ENCODE peak calls at places on chromosome 10, in ten cellular contexts. O, S, R, J, F, G, B, I, X and W are unnamed samples.

GRCh38 chr10:50809596-50809995 is 69.9 kb downstream of the ASAH2B start:
- DNase-seq in O (no peak), S (no peak), R (no peak), J (no peak), F (no peak), G (peak), B (no peak), I (no peak), X (peak), W (no peak)

GRCh38 chr10:121440461-121440860 is 157.8 kb downstream of the FGFR2 start:
- DNase-seq in O (no peak), S (no peak), R (no peak), J (no peak), F (no peak), G (no peak), B (no peak), I (no peak), X (no peak), W (no peak)

GRCh38 chr10:116850058-116850611 is 836 bp downstream of the ENO4 start:
- DNase-seq in O (no peak), S (no peak), R (no peak), J (no peak), F (no peak), G (no peak), B (no peak), I (no peak), X (peak), W (no peak)

GRCh38 chr10:19819419-19820033 is 3.3 kb downstream of the PLXDC2 start:
- DNase-seq in O (peak), S (no peak), R (peak), J (peak), F (peak), G (peak), B (no peak), I (no peak), X (peak), W (peak)

GRCh38 chr10:116688241-116688711 is 54.1 kb downstream of the HSPA12A start:
- DNase-seq in O (peak), S (no peak), R (no peak), J (no peak), F (no peak), G (peak), B (no peak), I (no peak), X (peak), W (no peak)

GRCh38 chr10:114758331-114758730 is 63.2 kb upstream of the FHIP2A start:
- DNase-seq in O (peak), S (no peak), R (no peak), J (no peak), F (no peak), G (no peak), B (no peak), I (no peak), X (peak), W (no peak)

GRCh38 chr10:116796910-116797513 is 52.3 kb upstream of the ENO4 start:
- DNase-seq in O (peak), S (peak), R (peak), J (peak), F (peak), G (peak), B (peak), I (peak), X (peak), W (peak)

GRCh38 chr10:37576154-37576553 is 281.3 kb downstream of the ZNF248 start:
- DNase-seq in O (no peak), S (no peak), R (no peak), J (no peak), F (no peak), G (no peak), B (no peak), I (no peak), X (no peak), W (no peak)

GRCh38 chr10:49629286-49629915 is 15.6 kb downstream of the CHAT start:
- DNase-seq in O (no peak), S (no peak), R (no peak), J (no peak), F (no peak), G (no peak), B (no peak), I (no peak), X (no peak), W (no peak)

GRCh38 chr10:5538892-5539651 is 14.3 kb downstream of the CALML3 start:
- DNase-seq in O (no peak), S (no peak), R (no peak), J (no peak), F (no peak), G (no peak), B (no peak), I (no peak), X (no peak), W (no peak)

GRCh38 chr10:23081156-23081833 is 14.1 kb upstream of the MSRB2 start:
- DNase-seq in O (no peak), S (no peak), R (no peak), J (no peak), F (peak), G (no peak), B (no peak), I (no peak), X (peak), W (no peak)

GRCh38 chr10:32893431-32893830 is 64.6 kb downstream of the ITGB1 start:
- DNase-seq in O (no peak), S (no peak), R (no peak), J (no peak), F (no peak), G (no peak), B (no peak), I (no peak), X (no peak), W (no peak)

GRCh38 chr10:52353960-52354394 is 39.9 kb downstream of the DKK1 start:
- DNase-seq in O (no peak), S (no peak), R (no peak), J (no peak), F (no peak), G (peak), B (no peak), I (no peak), X (peak), W (no peak)

GRCh38 chr10:103917326-103918052 is 495 bp downstream of the STN1 start:
- DNase-seq in O (no peak), S (peak), R (peak), J (peak), F (peak), G (no peak), B (no peak), I (no peak), X (no peak), W (peak)

GRCh38 chr10:90222372-90222771 is 521.0 kb downstream of the KIF20B start:
- DNase-seq in O (peak), S (no peak), R (no peak), J (no peak), F (peak), G (peak), B (no peak), I (no peak), X (peak), W (no peak)

GRCh38 chr10:81177651-81178244 is 640.0 kb downstream of the SH2D4B start:
- DNase-seq in O (no peak), S (no peak), R (no peak), J (no peak), F (no peak), G (no peak), B (no peak), I (no peak), X (no peak), W (no peak)

GRCh38 chr10:74824184-74825032 is 2.0 kb upstream of the KAT6B start:
- DNase-seq in O (peak), S (no peak), R (no peak), J (no peak), F (no peak), G (no peak), B (peak), I (peak), X (no peak), W (peak)

GRCh38 chr10:44105643-44106042 is 279.3 kb downstream of the CXCL12 start:
- DNase-seq in O (no peak), S (no peak), R (no peak), J (no peak), F (no peak), G (no peak), B (no peak), I (no peak), X (no peak), W (no peak)

GRCh38 chr10:13661261-13661660 is 74.5 kb downstream of the PRPF18 start:
- DNase-seq in O (no peak), S (no peak), R (no peak), J (no peak), F (no peak), G (no peak), B (no peak), I (no peak), X (no peak), W (no peak)

GRCh38 chr10:113958631-113959382 is 84.9 kb upstream of the ADRB1 start:
- DNase-seq in O (peak), S (peak), R (no peak), J (peak), F (peak), G (peak), B (no peak), I (no peak), X (peak), W (peak)

GRCh38 chr10:117569610-117570395 is 27.3 kb downstream of the EMX2 start:
- DNase-seq in O (no peak), S (no peak), R (no peak), J (no peak), F (no peak), G (no peak), B (no peak), I (no peak), X (no peak), W (peak)